ENCODE peak calls at places on chromosomes 12 and 14, in four cellular contexts. One of them, this sample, is unnamed.

GRCh38 chr14:33782923-33783322 is 168.0 kb downstream of the EGLN3 start:
- DNase-seq in breast epithelium: no peak
- DNase-seq in GM12891: no peak
- DNase-seq in ovary: no peak
- DNase-seq in this sample: no peak

GRCh38 chr12:105485321-105485910 is 154.9 kb downstream of the C12orf75 start:
- DNase-seq in GM12891: no peak
- DNase-seq in breast epithelium: no peak
- DNase-seq in ovary: peak
- DNase-seq in this sample: peak

GRCh38 chr12:53063708-53064612 is 14.1 kb downstream of the TNS2 start:
- DNase-seq in breast epithelium: no peak
- DNase-seq in GM12891: no peak
- DNase-seq in ovary: peak
- DNase-seq in this sample: peak

GRCh38 chr12:62655524-62656160 is 189.0 kb downstream of the MON2 start:
- DNase-seq in ovary: no peak
- DNase-seq in GM12891: no peak
- DNase-seq in breast epithelium: no peak
- DNase-seq in this sample: no peak

GRCh38 chr14:53723221-53723620 is 233.4 kb downstream of the BMP4 start:
- DNase-seq in ovary: no peak
- DNase-seq in breast epithelium: no peak
- DNase-seq in GM12891: no peak
- DNase-seq in this sample: no peak

GRCh38 chr14:72780771-72781170 is 113.1 kb downstream of the DPF3 start:
- DNase-seq in breast epithelium: no peak
- DNase-seq in GM12891: no peak
- DNase-seq in ovary: no peak
- DNase-seq in this sample: peak

GRCh38 chr12:19402743-19403400 is 36.4 kb upstream of the AEBP2 start:
- DNase-seq in breast epithelium: no peak
- DNase-seq in GM12891: no peak
- DNase-seq in ovary: no peak
- DNase-seq in this sample: no peak

GRCh38 chr12:110689601-110690430 is 901 bp upstream of the HVCN1 start:
- DNase-seq in GM12891: peak
- DNase-seq in ovary: peak
- DNase-seq in breast epithelium: no peak
- DNase-seq in this sample: no peak

GRCh38 chr12:27237790-27238771 is 6.0 kb upstream of the STK38L start:
- DNase-seq in breast epithelium: no peak
- DNase-seq in GM12891: no peak
- DNase-seq in ovary: no peak
- DNase-seq in this sample: no peak

GRCh38 chr12:62714409-62715075 is 220.4 kb downstream of the PPM1H start:
- DNase-seq in GM12891: no peak
- DNase-seq in ovary: peak
- DNase-seq in breast epithelium: no peak
- DNase-seq in this sample: no peak

GRCh38 chr12:50647479-50647878 is 116.4 kb upstream of the ATF1 start:
- DNase-seq in GM12891: no peak
- DNase-seq in ovary: no peak
- DNase-seq in breast epithelium: no peak
- DNase-seq in this sample: no peak

GRCh38 chr12:87848248-87848868 is 180.8 kb downstream of the C12orf50 start:
- DNase-seq in breast epithelium: no peak
- DNase-seq in ovary: no peak
- DNase-seq in GM12891: no peak
- DNase-seq in this sample: no peak

GRCh38 chr14:103767306-103767894 is 51.8 kb downstream of the ZFYVE21 start:
- DNase-seq in breast epithelium: no peak
- DNase-seq in ovary: no peak
- DNase-seq in GM12891: no peak
- DNase-seq in this sample: no peak

GRCh38 chr12:14995583-14996425 is 23.0 kb downstream of the PDE6H start:
- DNase-seq in breast epithelium: no peak
- DNase-seq in GM12891: no peak
- DNase-seq in ovary: no peak
- DNase-seq in this sample: no peak

GRCh38 chr12:10033783-10034381 is 3.4 kb downstream of the CLEC9A start:
- DNase-seq in ovary: no peak
- DNase-seq in GM12891: no peak
- DNase-seq in breast epithelium: no peak
- DNase-seq in this sample: no peak

GRCh38 chr14:100193417-100194357 is 34.2 kb upstream of the DEGS2 start:
- DNase-seq in breast epithelium: peak
- DNase-seq in GM12891: peak
- DNase-seq in ovary: no peak
- DNase-seq in this sample: no peak

GRCh38 chr12:28899951-28900350 is 249.1 kb upstream of the FAR2 start:
- DNase-seq in GM12891: no peak
- DNase-seq in ovary: no peak
- DNase-seq in breast epithelium: no peak
- DNase-seq in this sample: no peak

GRCh38 chr14:95472819-95473251 is 43.6 kb downstream of the SYNE3 start:
- DNase-seq in GM12891: no peak
- DNase-seq in ovary: no peak
- DNase-seq in breast epithelium: no peak
- DNase-seq in this sample: no peak

GRCh38 chr14:43754838-43755237 is 752.2 kb downstream of the FSCB start:
- DNase-seq in ovary: no peak
- DNase-seq in breast epithelium: no peak
- DNase-seq in GM12891: no peak
- DNase-seq in this sample: no peak

GRCh38 chr14:99821519-99822165 is 28.4 kb downstream of the EML1 start:
- DNase-seq in ovary: no peak
- DNase-seq in GM12891: no peak
- DNase-seq in breast epithelium: no peak
- DNase-seq in this sample: peak

GRCh38 chr12:121296618-121297476 is at the start of gene CAMKK2:
- DNase-seq in ovary: peak
- DNase-seq in breast epithelium: peak
- DNase-seq in GM12891: peak
- DNase-seq in this sample: peak
- TF ChIP-seq POLR2A in ovary: peak
- TF ChIP-seq POLR2A in breast epithelium: no peak
- TF ChIP-seq POLR2A in GM12891: no peak
- TF ChIP-seq POLR2A in this sample: no peak

GRCh38 chr14:22767323-22767589 is 768 bp downstream of the OXA1L start:
- DNase-seq in breast epithelium: no peak
- DNase-seq in ovary: no peak
- DNase-seq in GM12891: no peak
- DNase-seq in this sample: no peak

GRCh38 chr14:22764382-22764781 is 2.1 kb upstream of the OXA1L start:
- DNase-seq in GM12891: no peak
- DNase-seq in breast epithelium: no peak
- DNase-seq in ovary: no peak
- DNase-seq in this sample: no peak

GRCh38 chr14:22769369-22769768 is 2.9 kb downstream of the OXA1L start:
- DNase-seq in GM12891: no peak
- DNase-seq in ovary: no peak
- DNase-seq in breast epithelium: no peak
- DNase-seq in this sample: no peak

GRCh38 chr14:22768947-22769346 is 2.5 kb downstream of the OXA1L start:
- DNase-seq in breast epithelium: no peak
- DNase-seq in ovary: no peak
- DNase-seq in GM12891: no peak
- DNase-seq in this sample: no peak

DNA sequence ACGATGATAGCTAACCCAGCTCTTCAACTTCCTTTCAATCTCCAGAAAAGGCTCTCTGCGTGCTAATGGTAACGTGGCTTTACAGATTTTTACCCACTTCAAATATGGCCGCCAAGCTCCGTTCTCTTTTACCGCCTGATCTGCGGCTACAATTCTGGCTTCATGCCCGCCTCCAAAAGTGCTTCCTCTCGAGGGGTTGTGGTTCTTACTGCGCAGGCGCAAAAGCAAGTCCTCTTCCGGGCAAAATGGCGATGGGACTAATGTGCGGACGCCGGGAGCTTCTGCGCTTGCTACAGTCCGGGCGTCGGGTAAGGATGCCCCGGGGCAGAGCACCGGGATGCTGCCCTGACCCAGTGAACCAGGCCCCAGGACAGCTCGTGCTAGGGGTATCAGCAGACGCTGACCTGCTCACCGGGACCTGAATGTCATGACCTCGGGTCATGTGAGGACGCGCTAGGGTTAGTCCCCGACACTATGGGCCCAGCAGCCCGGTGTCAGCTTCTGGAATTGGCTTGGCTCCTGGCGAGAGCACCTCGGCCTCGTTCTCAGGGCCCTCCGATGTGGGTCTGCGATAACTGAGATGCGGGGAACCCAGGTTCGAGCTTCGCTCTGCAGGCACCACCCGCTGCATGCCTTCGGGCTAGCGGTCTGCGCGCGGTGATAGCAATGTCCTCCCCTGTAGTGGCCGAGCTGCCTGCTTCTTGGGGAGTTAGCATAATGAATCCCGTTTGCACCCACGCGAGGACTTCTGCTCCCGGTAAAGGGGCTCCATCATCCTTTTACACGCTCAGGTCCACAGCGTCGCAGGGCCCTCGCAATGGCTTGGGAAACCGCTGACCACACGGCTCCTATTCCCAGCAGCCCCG is at the start of gene OXA1L:
- DNase-seq in GM12891: peak
- DNase-seq in ovary: peak
- DNase-seq in breast epithelium: peak
- DNase-seq in this sample: peak
- TF ChIP-seq POLR2A in GM12891: peak
- TF ChIP-seq POLR2A in ovary: peak
- TF ChIP-seq POLR2A in breast epithelium: peak
- TF ChIP-seq POLR2A in this sample: no peak

GRCh38 chr12:55728185-55728931 is 451 bp downstream of the CD63 start:
- DNase-seq in GM12891: no peak
- DNase-seq in ovary: peak
- DNase-seq in breast epithelium: no peak
- DNase-seq in this sample: peak

GRCh38 chr12:55730447-55730820 is 1.6 kb upstream of the CD63 start:
- DNase-seq in ovary: no peak
- DNase-seq in GM12891: no peak
- DNase-seq in breast epithelium: no peak
- DNase-seq in this sample: no peak

GRCh38 chr12:55728932-55729591 is at the start of gene CD63:
- DNase-seq in breast epithelium: peak
- DNase-seq in GM12891: peak
- DNase-seq in ovary: peak
- DNase-seq in this sample: peak

GRCh38 chr12:55727643-55728184 is 1.1 kb downstream of the CD63 start:
- DNase-seq in ovary: peak
- DNase-seq in breast epithelium: no peak
- DNase-seq in GM12891: no peak
- DNase-seq in this sample: peak

GRCh38 chr12:55729592-55730446 is 1.0 kb upstream of the CD63 start:
- DNase-seq in ovary: peak
- DNase-seq in breast epithelium: peak
- DNase-seq in GM12891: no peak
- DNase-seq in this sample: peak
- TF ChIP-seq POLR2A in ovary: peak
- TF ChIP-seq POLR2A in breast epithelium: peak
- TF ChIP-seq POLR2A in GM12891: no peak
- TF ChIP-seq POLR2A in this sample: no peak

GRCh38 chr12:114996382-114996781 is 312.4 kb upstream of the TBX3 start:
- DNase-seq in ovary: no peak
- DNase-seq in breast epithelium: no peak
- DNase-seq in GM12891: no peak
- DNase-seq in this sample: no peak

GRCh38 chr12:115001538-115001937 is 317.6 kb upstream of the TBX3 start:
- DNase-seq in ovary: no peak
- DNase-seq in GM12891: no peak
- DNase-seq in breast epithelium: no peak
- DNase-seq in this sample: no peak

GRCh38 chr12:114995891-114996290 is 311.9 kb upstream of the TBX3 start:
- DNase-seq in breast epithelium: no peak
- DNase-seq in GM12891: no peak
- DNase-seq in ovary: no peak
- DNase-seq in this sample: no peak

GRCh38 chr12:115000038-115000437 is 316.1 kb upstream of the TBX3 start:
- DNase-seq in GM12891: no peak
- DNase-seq in ovary: no peak
- DNase-seq in breast epithelium: no peak
- DNase-seq in this sample: no peak

DNA sequence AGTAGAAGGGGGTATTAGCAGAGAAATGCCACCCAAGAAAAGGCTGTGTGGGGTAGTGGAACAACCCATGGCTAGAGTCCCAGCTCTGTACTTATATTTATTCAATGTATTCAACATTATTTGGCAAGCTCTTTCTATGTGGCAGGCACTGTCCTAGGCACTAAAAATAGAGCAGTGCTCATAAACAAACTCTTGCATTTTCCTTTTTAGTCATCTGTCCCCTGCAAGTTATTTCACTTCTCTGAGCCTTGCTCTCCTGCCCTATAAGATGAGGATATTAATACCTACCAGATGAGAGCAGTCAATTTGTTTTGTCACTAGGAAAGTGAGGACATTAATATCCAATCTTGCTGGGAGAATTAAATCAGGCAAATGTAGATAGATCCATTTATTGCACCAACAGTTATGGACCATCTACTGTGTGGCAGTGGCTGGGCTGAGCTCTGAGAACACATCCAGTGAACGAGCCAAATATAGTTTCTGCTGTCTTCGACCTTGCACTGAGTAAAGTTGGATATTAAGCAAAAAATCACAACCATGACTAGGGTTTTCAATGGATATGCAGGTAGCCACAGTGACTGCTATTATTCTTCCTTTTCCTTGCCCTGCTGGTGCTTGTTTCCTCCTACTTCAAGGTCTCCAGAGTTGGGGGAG is 314.3 kb upstream of the TBX3 start:
- DNase-seq in ovary: no peak
- DNase-seq in GM12891: no peak
- DNase-seq in breast epithelium: no peak
- DNase-seq in this sample: no peak
- TF ChIP-seq POLR2A in ovary: no peak
- TF ChIP-seq POLR2A in GM12891: no peak
- TF ChIP-seq POLR2A in breast epithelium: no peak
- TF ChIP-seq POLR2A in this sample: no peak

DNA sequence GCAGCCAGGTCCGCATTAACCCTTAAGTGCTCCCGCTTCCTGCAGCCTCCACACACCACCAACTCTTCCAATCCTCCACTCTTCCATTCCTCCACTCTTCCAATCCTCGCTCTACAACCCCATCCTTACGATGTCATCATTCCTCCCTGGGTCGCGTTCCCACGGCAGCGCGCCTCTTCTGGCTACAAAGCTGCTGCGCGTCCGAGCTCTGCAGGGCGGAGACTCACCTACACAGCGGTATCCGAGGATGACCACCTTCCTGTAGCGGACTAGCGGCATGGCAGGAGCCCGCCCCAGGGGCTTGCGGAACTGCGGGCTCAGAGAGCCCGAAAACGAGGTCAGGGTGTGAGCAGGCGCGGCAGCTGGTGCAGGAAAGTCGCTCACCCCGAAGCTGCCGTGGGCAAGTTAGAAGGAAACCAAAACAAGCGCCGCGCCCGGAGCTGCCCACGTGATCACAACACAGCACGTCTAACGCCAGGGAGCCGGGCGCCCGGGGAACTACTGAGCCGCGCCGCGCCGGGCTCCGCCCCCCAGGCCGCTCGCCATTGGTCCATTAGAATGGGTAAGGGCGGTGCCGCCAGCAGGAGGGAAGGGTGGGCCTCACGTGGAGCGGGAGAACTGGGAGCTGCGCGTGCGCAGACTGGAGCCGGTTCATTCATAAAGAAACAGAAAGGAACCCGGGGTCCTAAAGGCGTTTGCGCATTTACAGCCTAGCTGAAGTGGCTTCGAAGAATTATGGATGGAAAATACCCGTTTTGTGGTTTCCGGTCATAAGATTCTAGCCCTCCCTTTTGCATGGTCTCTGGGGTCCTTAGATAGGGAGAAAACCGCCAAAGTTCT is at the start of gene RHEBL1:
- DNase-seq in breast epithelium: peak
- DNase-seq in ovary: peak
- DNase-seq in GM12891: peak
- DNase-seq in this sample: peak
- TF ChIP-seq POLR2A in breast epithelium: no peak
- TF ChIP-seq POLR2A in ovary: no peak
- TF ChIP-seq POLR2A in GM12891: no peak
- TF ChIP-seq POLR2A in this sample: no peak